ENCODE peak calls at places on chromosomes 12 and 14, in seven cellular contexts. One of them, this sample, is unnamed.

GRCh38 chr12:70399319-70399718 is 33.2 kb downstream of the KCNMB4 start:
- DNase-seq in stomach: no peak
- DNase-seq in endothelial cell: no peak
- DNase-seq in mucosa of descending colon: no peak
- DNase-seq in uterus: no peak
- DNase-seq in fibroblast of pulmonary artery: no peak
- DNase-seq in neural crest cell: no peak
- DNase-seq in this sample: no peak

GRCh38 chr12:99059824-99060526 is 414.9 kb downstream of the APAF1 start:
- DNase-seq in stomach: no peak
- DNase-seq in endothelial cell: no peak
- DNase-seq in mucosa of descending colon: no peak
- DNase-seq in uterus: no peak
- DNase-seq in fibroblast of pulmonary artery: peak; percentile 6
- DNase-seq in neural crest cell: peak; percentile 8
- DNase-seq in this sample: no peak

GRCh38 chr14:59253527-59253926 is 65.1 kb downstream of the DAAM1 start:
- DNase-seq in stomach: no peak
- DNase-seq in endothelial cell: no peak
- DNase-seq in mucosa of descending colon: no peak
- DNase-seq in uterus: no peak
- DNase-seq in fibroblast of pulmonary artery: no peak
- DNase-seq in neural crest cell: no peak
- DNase-seq in this sample: no peak

GRCh38 chr14:63542231-63542999 is 762 bp downstream of the PPP2R5E start:
- DNase-seq in stomach: no peak
- DNase-seq in endothelial cell: peak; percentile 34
- DNase-seq in mucosa of descending colon: peak; percentile 73
- DNase-seq in uterus: peak; percentile 22
- DNase-seq in fibroblast of pulmonary artery: no peak
- DNase-seq in neural crest cell: peak; percentile 15
- DNase-seq in this sample: no peak

GRCh38 chr14:30114051-30114450 is 186.4 kb upstream of the PRKD1 start:
- DNase-seq in stomach: no peak
- DNase-seq in endothelial cell: no peak
- DNase-seq in mucosa of descending colon: no peak
- DNase-seq in uterus: no peak
- DNase-seq in fibroblast of pulmonary artery: no peak
- DNase-seq in neural crest cell: no peak
- DNase-seq in this sample: no peak

GRCh38 chr12:71397433-71397954 is 42.1 kb upstream of the LGR5 start:
- DNase-seq in stomach: no peak
- DNase-seq in endothelial cell: no peak
- DNase-seq in mucosa of descending colon: no peak
- DNase-seq in uterus: no peak
- DNase-seq in fibroblast of pulmonary artery: no peak
- DNase-seq in neural crest cell: no peak
- DNase-seq in this sample: no peak

GRCh38 chr12:105257321-105257728 is 21.4 kb upstream of the APPL2 start:
- DNase-seq in stomach: no peak
- DNase-seq in endothelial cell: no peak
- DNase-seq in mucosa of descending colon: no peak
- DNase-seq in uterus: peak; percentile 21
- DNase-seq in fibroblast of pulmonary artery: peak; percentile 62
- DNase-seq in neural crest cell: no peak
- DNase-seq in this sample: no peak

GRCh38 chr12:75977952-75978671 is 53.5 kb downstream of the PHLDA1 start:
- DNase-seq in stomach: peak; percentile 56
- DNase-seq in endothelial cell: peak; percentile 50
- DNase-seq in mucosa of descending colon: no peak
- DNase-seq in uterus: peak; percentile 33
- DNase-seq in fibroblast of pulmonary artery: peak; percentile 100
- DNase-seq in neural crest cell: peak; percentile 32
- DNase-seq in this sample: no peak

GRCh38 chr12:130826151-130826801 is 12.8 kb downstream of the STX2 start:
- DNase-seq in stomach: no peak
- DNase-seq in endothelial cell: peak; percentile 71
- DNase-seq in mucosa of descending colon: peak; percentile 72
- DNase-seq in uterus: no peak
- DNase-seq in fibroblast of pulmonary artery: peak; percentile 59
- DNase-seq in neural crest cell: peak; percentile 52
- DNase-seq in this sample: no peak

GRCh38 chr14:89027097-89027740 is 202.8 kb downstream of the TTC8 start:
- DNase-seq in stomach: peak; percentile 61
- DNase-seq in endothelial cell: peak; percentile 66
- DNase-seq in mucosa of descending colon: peak; percentile 74
- DNase-seq in uterus: peak; percentile 46
- DNase-seq in fibroblast of pulmonary artery: peak; percentile 47
- DNase-seq in neural crest cell: peak; percentile 56
- DNase-seq in this sample: peak; percentile 38

GRCh38 chr14:72810201-72810600 is 83.7 kb downstream of the DPF3 start:
- DNase-seq in stomach: no peak
- DNase-seq in endothelial cell: no peak
- DNase-seq in mucosa of descending colon: no peak
- DNase-seq in uterus: no peak
- DNase-seq in fibroblast of pulmonary artery: no peak
- DNase-seq in neural crest cell: no peak
- DNase-seq in this sample: no peak

GRCh38 chr12:13375583-13376413 is 179.3 kb downstream of the EMP1 start:
- DNase-seq in stomach: no peak
- DNase-seq in endothelial cell: no peak
- DNase-seq in mucosa of descending colon: no peak
- DNase-seq in uterus: no peak
- DNase-seq in fibroblast of pulmonary artery: no peak
- DNase-seq in neural crest cell: no peak
- DNase-seq in this sample: no peak

GRCh38 chr12:19829100-19829853 is 390.0 kb downstream of the AEBP2 start:
- DNase-seq in stomach: no peak
- DNase-seq in endothelial cell: no peak
- DNase-seq in mucosa of descending colon: no peak
- DNase-seq in uterus: no peak
- DNase-seq in fibroblast of pulmonary artery: no peak
- DNase-seq in neural crest cell: no peak
- DNase-seq in this sample: no peak

GRCh38 chr14:101359221-101360044 is 201.9 kb upstream of the DIO3 start:
- DNase-seq in stomach: no peak
- DNase-seq in endothelial cell: no peak
- DNase-seq in mucosa of descending colon: no peak
- DNase-seq in uterus: peak; percentile 86
- DNase-seq in fibroblast of pulmonary artery: no peak
- DNase-seq in neural crest cell: no peak
- DNase-seq in this sample: peak; percentile 68

GRCh38 chr12:129467749-129468148 is 436.1 kb downstream of the TMEM132D start:
- DNase-seq in stomach: no peak
- DNase-seq in endothelial cell: no peak
- DNase-seq in mucosa of descending colon: no peak
- DNase-seq in uterus: no peak
- DNase-seq in fibroblast of pulmonary artery: no peak
- DNase-seq in neural crest cell: no peak
- DNase-seq in this sample: no peak

GRCh38 chr12:102567031-102567985 is 86.9 kb upstream of the IGF1 start:
- DNase-seq in stomach: no peak
- DNase-seq in endothelial cell: no peak
- DNase-seq in mucosa of descending colon: no peak
- DNase-seq in uterus: no peak
- DNase-seq in fibroblast of pulmonary artery: peak; percentile 52
- DNase-seq in neural crest cell: no peak
- DNase-seq in this sample: no peak

GRCh38 chr12:54890339-54890738 is 36.0 kb downstream of the MUCL1 start:
- DNase-seq in stomach: no peak
- DNase-seq in endothelial cell: no peak
- DNase-seq in mucosa of descending colon: no peak
- DNase-seq in uterus: no peak
- DNase-seq in fibroblast of pulmonary artery: no peak
- DNase-seq in neural crest cell: no peak
- DNase-seq in this sample: no peak

GRCh38 chr12:4449862-4450222 is 4.2 kb upstream of the FGF6 start:
- DNase-seq in stomach: no peak
- DNase-seq in endothelial cell: no peak
- DNase-seq in mucosa of descending colon: peak; percentile 55
- DNase-seq in uterus: no peak
- DNase-seq in fibroblast of pulmonary artery: no peak
- DNase-seq in neural crest cell: no peak
- DNase-seq in this sample: no peak

GRCh38 chr12:23949212-23950010 is at the start of gene SOX5:
- DNase-seq in stomach: peak; percentile 28
- DNase-seq in endothelial cell: peak; percentile 54
- DNase-seq in mucosa of descending colon: peak; percentile 21
- DNase-seq in uterus: no peak
- DNase-seq in fibroblast of pulmonary artery: peak; percentile 58
- DNase-seq in neural crest cell: peak; percentile 48
- DNase-seq in this sample: peak; percentile 34

GRCh38 chr12:45130881-45131281 is 80.0 kb upstream of the DBX2 start:
- DNase-seq in stomach: no peak
- DNase-seq in endothelial cell: peak; percentile 60
- DNase-seq in mucosa of descending colon: peak; percentile 34
- DNase-seq in uterus: peak; percentile 34
- DNase-seq in fibroblast of pulmonary artery: peak; percentile 79
- DNase-seq in neural crest cell: peak; percentile 54
- DNase-seq in this sample: no peak

GRCh38 chr14:69921052-69921451 is 41.8 kb downstream of the SMOC1 start:
- DNase-seq in stomach: no peak
- DNase-seq in endothelial cell: no peak
- DNase-seq in mucosa of descending colon: no peak
- DNase-seq in uterus: no peak
- DNase-seq in fibroblast of pulmonary artery: no peak
- DNase-seq in neural crest cell: no peak
- DNase-seq in this sample: no peak

GRCh38 chr14:27366596-27366995 is 768.8 kb upstream of the NOVA1 start:
- DNase-seq in stomach: no peak
- DNase-seq in endothelial cell: no peak
- DNase-seq in mucosa of descending colon: no peak
- DNase-seq in uterus: no peak
- DNase-seq in fibroblast of pulmonary artery: peak; percentile 50
- DNase-seq in neural crest cell: no peak
- DNase-seq in this sample: no peak

GRCh38 chr12:56128669-56129209 is 672 bp downstream of the ESYT1 start:
- DNase-seq in stomach: no peak
- DNase-seq in endothelial cell: no peak
- DNase-seq in mucosa of descending colon: peak; percentile 65
- DNase-seq in uterus: no peak
- DNase-seq in fibroblast of pulmonary artery: peak; percentile 31
- DNase-seq in neural crest cell: no peak
- DNase-seq in this sample: no peak

GRCh38 chr12:59660148-59660547 is 64.3 kb downstream of the SLC16A7 start:
- DNase-seq in stomach: no peak
- DNase-seq in endothelial cell: no peak
- DNase-seq in mucosa of descending colon: no peak
- DNase-seq in uterus: no peak
- DNase-seq in fibroblast of pulmonary artery: no peak
- DNase-seq in neural crest cell: no peak
- DNase-seq in this sample: no peak

GRCh38 chr14:96056509-96057422 is 17.6 kb downstream of the C14orf132 start:
- DNase-seq in stomach: peak; percentile 36
- DNase-seq in endothelial cell: no peak
- DNase-seq in mucosa of descending colon: no peak
- DNase-seq in uterus: no peak
- DNase-seq in fibroblast of pulmonary artery: no peak
- DNase-seq in neural crest cell: no peak
- DNase-seq in this sample: no peak

GRCh38 chr14:61631044-61631692 is 64.1 kb upstream of the HIF1A start:
- DNase-seq in stomach: no peak
- DNase-seq in endothelial cell: no peak
- DNase-seq in mucosa of descending colon: no peak
- DNase-seq in uterus: no peak
- DNase-seq in fibroblast of pulmonary artery: no peak
- DNase-seq in neural crest cell: no peak
- DNase-seq in this sample: no peak

DNA sequence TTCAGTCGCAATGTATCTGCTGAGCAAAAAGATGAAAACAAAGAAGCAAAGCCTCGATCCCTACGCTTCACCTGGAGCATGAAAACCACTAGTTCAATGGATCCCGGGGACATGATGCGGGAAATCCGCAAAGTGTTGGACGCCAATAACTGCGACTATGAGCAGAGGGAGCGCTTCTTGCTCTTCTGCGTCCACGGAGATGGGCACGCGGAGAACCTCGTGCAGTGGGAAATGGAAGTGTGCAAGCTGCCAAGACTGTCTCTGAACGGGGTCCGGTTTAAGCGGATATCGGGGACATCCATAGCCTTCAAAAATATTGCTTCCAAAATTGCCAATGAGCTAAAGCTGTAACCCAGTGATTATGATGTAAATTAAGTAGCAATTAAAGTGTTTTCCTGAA is 19.8 kb downstream of the CKB start:
- DNase-seq in stomach: no peak
- DNase-seq in endothelial cell: no peak
- DNase-seq in mucosa of descending colon: no peak
- DNase-seq in uterus: peak; percentile 4
- DNase-seq in fibroblast of pulmonary artery: no peak
- DNase-seq in neural crest cell: no peak
- DNase-seq in this sample: no peak
- TF ChIP-seq CTCF in stomach: no peak
- TF ChIP-seq CTCF in endothelial cell: no peak
- TF ChIP-seq CTCF in mucosa of descending colon: no peak
- TF ChIP-seq CTCF in uterus: no peak
- TF ChIP-seq CTCF in fibroblast of pulmonary artery: no peak
- TF ChIP-seq CTCF in neural crest cell: no peak
- TF ChIP-seq CTCF in this sample: no peak

GRCh38 chr12:6236641-6236940 is 36.4 kb downstream of the CD9 start:
- DNase-seq in stomach: no peak
- DNase-seq in endothelial cell: no peak
- DNase-seq in mucosa of descending colon: no peak
- DNase-seq in uterus: no peak
- DNase-seq in fibroblast of pulmonary artery: no peak
- DNase-seq in neural crest cell: no peak
- DNase-seq in this sample: no peak
- TF ChIP-seq CTCF in stomach: no peak
- TF ChIP-seq CTCF in endothelial cell: no peak
- TF ChIP-seq CTCF in mucosa of descending colon: no peak
- TF ChIP-seq CTCF in uterus: no peak
- TF ChIP-seq CTCF in fibroblast of pulmonary artery: no peak
- TF ChIP-seq CTCF in neural crest cell: no peak
- TF ChIP-seq CTCF in this sample: no peak

DNA sequence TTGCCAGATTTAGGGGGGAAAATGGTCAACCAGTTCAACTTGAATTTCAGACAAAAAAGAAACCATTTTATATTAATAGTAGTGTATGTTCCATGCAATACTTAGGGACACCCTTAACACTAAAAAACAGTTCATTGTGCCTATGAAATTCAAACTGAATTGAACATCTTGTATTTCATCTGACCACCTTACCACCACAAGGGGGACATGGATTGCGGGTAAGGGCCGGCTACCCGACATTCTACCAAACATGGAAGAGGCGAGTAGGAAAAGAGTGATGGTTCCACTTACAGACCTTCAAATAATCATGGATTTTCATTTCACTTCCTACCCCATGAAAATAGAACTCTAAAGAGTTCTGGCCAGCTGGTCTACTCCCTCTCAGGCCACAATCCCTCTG is 10.3 kb upstream of the STK38L start:
- DNase-seq in stomach: no peak
- DNase-seq in endothelial cell: no peak
- DNase-seq in mucosa of descending colon: no peak
- DNase-seq in uterus: no peak
- DNase-seq in fibroblast of pulmonary artery: no peak
- DNase-seq in neural crest cell: no peak
- DNase-seq in this sample: no peak
- TF ChIP-seq CTCF in stomach: no peak
- TF ChIP-seq CTCF in endothelial cell: peak; percentile 33
- TF ChIP-seq CTCF in mucosa of descending colon: no peak
- TF ChIP-seq CTCF in uterus: no peak
- TF ChIP-seq CTCF in fibroblast of pulmonary artery: no peak
- TF ChIP-seq CTCF in neural crest cell: peak; percentile 44
- TF ChIP-seq CTCF in this sample: no peak

GRCh38 chr12:117118838-117119591 is 19.8 kb upstream of the TESC start:
- DNase-seq in stomach: no peak
- DNase-seq in endothelial cell: no peak
- DNase-seq in mucosa of descending colon: no peak
- DNase-seq in uterus: no peak
- DNase-seq in fibroblast of pulmonary artery: no peak
- DNase-seq in neural crest cell: no peak
- DNase-seq in this sample: no peak
- TF ChIP-seq CTCF in stomach: no peak
- TF ChIP-seq CTCF in endothelial cell: no peak
- TF ChIP-seq CTCF in mucosa of descending colon: no peak
- TF ChIP-seq CTCF in uterus: no peak
- TF ChIP-seq CTCF in fibroblast of pulmonary artery: no peak
- TF ChIP-seq CTCF in neural crest cell: no peak
- TF ChIP-seq CTCF in this sample: no peak

This sample was measured in left ventricle myocardium inferior.